ENCODE peak calls at places on chromosome 19, in four cellular contexts. S is PC-3, P is HAP-1, O is pancreas. B is an unnamed sample. For H3K9me3 and H3K27me3, the result is how much of the 10 kb centered on the place peaks cover.

GRCh38 chr19:12202250-12202649 is 39.4 kb downstream of the ZNF136 start:
- DNase-seq in O (peak), P (no peak), S (no peak), B (no peak)

GRCh38 chr19:343451-343931 is 1.1 kb downstream of the MIER2 start:
- DNase-seq in S (no peak), P (peak), O (no peak), B (no peak)

GRCh38 chr19:3945838-3946237 is 13.0 kb downstream of the NMRK2 start:
- DNase-seq in P (no peak), O (no peak), S (no peak), B (no peak)

GRCh38 chr19:50668416-50669318 is 19.4 kb downstream of the C19orf81 start:
- DNase-seq in P (no peak), O (no peak), S (no peak), B (no peak)

GRCh38 chr19:54179921-54180452 is 7.0 kb upstream of the TMC4 start:
- DNase-seq in S (peak), O (no peak), P (peak), B (no peak)

GRCh38 chr19:38134538-38135149 is 89.4 kb downstream of the DPF1 start:
- DNase-seq in P (peak), O (no peak), S (peak), B (peak)

GRCh38 chr19:1474011-1474764 is 4.8 kb downstream of the C19orf25 start:
- DNase-seq in P (no peak), O (no peak), S (no peak), B (peak)

GRCh38 chr19:14770944-14771839 is 7.2 kb downstream of the ADGRE2 start:
- DNase-seq in S (no peak), O (no peak), P (no peak), B (no peak)

GRCh38 chr19:11279505-11280236 is 16.3 kb upstream of the TSPAN16 start:
- DNase-seq in O (no peak), P (no peak), S (no peak), B (no peak)

GRCh38 chr19:4183967-4184717 is 1.7 kb downstream of the ANKRD24 start:
- DNase-seq in P (no peak), S (no peak), O (no peak), B (peak)

GRCh38 chr19:8158411-8159074 is 9.2 kb upstream of the FBN3 start:
- DNase-seq in P (peak), O (peak), S (peak), B (peak)

GRCh38 chr19:29551774-29552173 is 26.0 kb downstream of the VSTM2B start:
- DNase-seq in P (no peak), O (no peak), S (no peak), B (no peak)

GRCh38 chr19:38350883-38351282 is 15.3 kb downstream of the CATSPERG start:
- DNase-seq in S (no peak), P (no peak), O (no peak), B (no peak)

GRCh38 chr19:14479985-14480694 is 5.0 kb upstream of the PTGER1 start:
- DNase-seq in O (no peak), P (peak), S (peak), B (no peak)

GRCh38 chr19:42422576-42423461 is 4.4 kb downstream of the LIPE start:
- DNase-seq in O (no peak), S (no peak), P (peak), B (no peak)

GRCh38 chr19:31960474-31960873 is 384.9 kb upstream of the ZNF507 start:
- DNase-seq in S (no peak), P (no peak), O (no peak), B (no peak)

GRCh38 chr19:42024622-42025111 is 30.6 kb upstream of the ATP1A3 start:
- DNase-seq in O (no peak), S (no peak), P (no peak), B (peak)

GRCh38 chr19:11261902-11262839 is at the start of gene DOCK6:
- DNase-seq in P (peak), S (peak), O (peak), B (peak)

GRCh38 chr19:11377756-11378155 is 3.3 kb downstream of the SWSAP1 start:
- DNase-seq in S (peak), P (no peak), O (no peak), B (no peak)

GRCh38 chr19:15432018-15432494 is 13.3 kb upstream of the AKAP8L start:
- DNase-seq in O (no peak), P (peak), S (no peak), B (peak)

GRCh38 chr19:4556574-4557185 is 2.8 kb downstream of the SEMA6B start:
- DNase-seq in S (peak), O (no peak), P (peak), B (peak)

GRCh38 chr19:1651061-1651547 is 1.3 kb downstream of the TCF3 start:
- DNase-seq in S (no peak), O (no peak), P (peak), B (no peak)

GRCh38 chr19:2540646-2541454 is 64.9 kb downstream of the GADD45B start:
- DNase-seq in O (peak), P (peak), S (peak), B (peak)

GRCh38 chr19:47001584-47001983 is 18.1 kb upstream of the NPAS1 start:
- DNase-seq in O (no peak), P (no peak), S (no peak), B (no peak)

GRCh38 chr19:47003611-47003935 is 16.1 kb upstream of the NPAS1 start:
- DNase-seq in S (no peak), O (no peak), P (no peak), B (no peak)

GRCh38 chr19:47002106-47002766 is 17.4 kb upstream of the NPAS1 start:
- DNase-seq in O (no peak), P (no peak), S (no peak), B (no peak)

GRCh38 chr19:47004012-47004465 is 15.6 kb upstream of the NPAS1 start:
- DNase-seq in O (no peak), S (no peak), P (no peak), B (no peak)

GRCh38 chr19:47002853-47003610 is 16.6 kb upstream of the NPAS1 start:
- DNase-seq in O (no peak), P (no peak), S (no peak), B (no peak)
- H3K4me3 ChIP-seq in O (no peak), P (no peak), S (no peak), B (no peak)

DNA sequence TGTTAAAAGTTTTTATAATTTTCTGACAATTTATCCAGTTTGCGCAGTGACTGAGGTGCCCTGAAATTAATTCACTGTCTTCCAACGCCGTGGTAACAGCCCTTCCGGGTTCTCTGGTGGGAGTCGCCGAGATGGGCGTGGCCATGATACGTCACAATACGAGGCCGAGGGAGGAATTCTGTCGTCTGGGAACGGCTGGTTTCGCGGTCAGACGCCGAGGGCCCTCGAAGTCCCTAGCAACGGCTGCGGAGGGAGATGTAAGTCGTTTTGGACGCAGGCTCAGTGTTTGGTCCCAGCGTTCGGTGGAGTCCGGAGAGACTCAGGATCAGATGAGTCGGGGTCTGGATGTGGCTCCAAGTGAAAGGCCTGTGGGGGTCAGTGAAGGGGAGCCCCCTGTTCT is 21.7 kb downstream of the ZNF613 start:
- DNase-seq in P (no peak), S (no peak), O (no peak), B (no peak)
- H3K9me3 ChIP-seq in P (under half), S (half or more), O (under half), B (under half)

GRCh38 chr19:27780367-27781065 is 1432.4 kb downstream of the UQCRFS1 start:
- DNase-seq in P (no peak), S (no peak), O (no peak), B (no peak)

GRCh38 chr19:27777726-27778125 is 1435.2 kb downstream of the UQCRFS1 start:
- DNase-seq in P (peak), S (no peak), O (no peak), B (no peak)

GRCh38 chr19:27777242-27777641 is 1435.7 kb downstream of the UQCRFS1 start:
- DNase-seq in O (no peak), S (no peak), P (no peak), B (no peak)

GRCh38 chr19:27776524-27776923 is 1436.4 kb downstream of the UQCRFS1 start:
- DNase-seq in P (no peak), O (no peak), S (no peak), B (no peak)

DNA sequence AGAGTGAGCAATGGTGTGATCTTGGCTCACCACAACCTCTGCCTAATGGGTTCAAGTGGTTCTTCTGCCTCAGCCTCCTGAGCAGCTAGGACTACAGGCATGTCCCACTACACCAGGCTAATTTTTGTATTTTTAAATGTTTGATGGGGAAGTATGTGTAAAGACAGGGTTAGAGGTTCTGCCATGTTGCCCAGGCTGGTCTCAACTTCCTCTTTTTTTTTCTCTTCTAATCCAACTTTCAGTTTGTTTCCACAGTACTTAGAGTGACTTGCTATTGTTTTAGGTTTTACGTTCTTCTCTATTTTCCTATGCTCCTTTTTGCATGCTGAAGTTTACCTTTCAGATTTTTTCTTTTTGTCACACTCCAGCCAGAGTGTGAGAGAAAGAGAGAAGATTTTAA is 1433.0 kb downstream of the UQCRFS1 start:
- DNase-seq in O (no peak), S (no peak), P (no peak), B (no peak)
- H3K27me3 ChIP-seq in O (under half), S (under half), P (under half), B (under half)

GRCh38 chr19:55980415-55980814 is 6.2 kb upstream of the NLRP5 start:
- DNase-seq in O (no peak), P (no peak), S (no peak), B (no peak)
- H3K4me3 ChIP-seq in O (no peak), P (no peak), S (no peak), B (no peak)

DNA sequence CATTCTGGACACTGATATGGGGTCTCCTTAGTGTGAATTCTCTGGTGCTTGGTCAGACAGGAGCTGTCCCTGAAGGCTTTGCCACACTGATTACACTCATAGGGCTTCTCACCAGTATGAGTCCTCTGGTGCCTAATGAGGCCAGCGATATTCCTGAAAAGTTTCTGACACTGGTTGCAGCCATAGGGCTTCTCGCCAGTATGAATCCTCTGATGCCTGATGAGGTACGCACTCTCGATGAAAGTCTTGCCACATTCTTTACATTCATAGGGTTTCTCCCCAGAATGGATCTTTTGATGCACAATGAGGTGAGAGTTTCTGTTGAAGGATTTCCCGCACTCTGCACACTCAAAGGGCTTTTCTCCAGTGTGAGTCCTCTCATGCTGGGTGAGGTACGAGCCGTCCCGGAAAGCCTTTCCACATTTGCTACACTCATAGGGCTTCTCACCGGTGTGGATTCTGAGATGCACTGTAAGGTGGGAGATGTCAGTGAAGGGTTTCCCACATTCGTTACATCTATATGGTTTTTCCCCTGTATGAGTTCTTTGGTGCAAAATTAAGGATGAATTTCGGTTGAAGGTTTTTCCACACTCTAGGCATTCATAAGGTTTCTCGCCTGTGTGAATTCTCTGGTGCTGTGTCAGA is 22.4 kb downstream of the ZNF329 start:
- DNase-seq in O (no peak), P (no peak), S (peak), B (no peak)
- H3K9me3 ChIP-seq in O (under half), P (under half), S (half or more), B (half or more)

GRCh38 chr19:23260956-23261355 is 10.8 kb upstream of the ZNF724 start:
- DNase-seq in S (no peak), O (no peak), P (no peak), B (no peak)
- H3K27me3 ChIP-seq in S (under half), O (under half), P (under half), B (under half)

GRCh38 chr19:48965033-48965805 is at the start of gene FTL:
- DNase-seq in O (peak), P (peak), S (peak), B (peak)
- H3K4me3 ChIP-seq in O (peak), P (peak), S (peak), B (peak)

GRCh38 chr19:44280916-44281315 is 21.2 kb downstream of the ZNF233 start:
- DNase-seq in S (no peak), P (no peak), O (no peak), B (no peak)

GRCh38 chr19:44282846-44283245 is 22.0 kb downstream of the ZNF235 start:
- DNase-seq in O (no peak), P (no peak), S (peak), B (no peak)

GRCh38 chr19:44284968-44285367 is 19.9 kb downstream of the ZNF235 start:
- DNase-seq in O (no peak), P (no peak), S (no peak), B (no peak)
- H3K9me3 ChIP-seq in O (under half), P (under half), S (under half), B (under half)